ENCODE peak calls at places on chromosomes 5 and 9, in eight cellular contexts. One of them, this sample, is unnamed.

GRCh38 chr5:147057051-147057450 is 177.8 kb upstream of the STK32A start:
- DNase-seq in stomach: no peak
- DNase-seq in PC-9: no peak
- DNase-seq in aorta: no peak
- DNase-seq in lower lobe of right lung: no peak
- DNase-seq in GM23248: no peak
- DNase-seq in cardiac muscle cell: no peak
- DNase-seq in prostate gland: no peak
- DNase-seq in this sample: no peak

GRCh38 chr9:136711751-136712689 is at the start of gene DIPK1B:
- DNase-seq in lower lobe of right lung: no peak
- DNase-seq in GM23248: peak; percentile 32
- DNase-seq in PC-9: no peak
- DNase-seq in stomach: no peak
- DNase-seq in prostate gland: no peak
- DNase-seq in cardiac muscle cell: peak; percentile 80
- DNase-seq in aorta: no peak
- DNase-seq in this sample: no peak

GRCh38 chr9:131625848-131626670 is 80.7 kb downstream of the PRRT1B start:
- DNase-seq in stomach: no peak
- DNase-seq in lower lobe of right lung: no peak
- DNase-seq in PC-9: no peak
- DNase-seq in prostate gland: no peak
- DNase-seq in aorta: no peak
- DNase-seq in cardiac muscle cell: no peak
- DNase-seq in GM23248: no peak
- DNase-seq in this sample: no peak

GRCh38 chr5:138470322-138471285 is 5.3 kb downstream of the EGR1 start:
- DNase-seq in PC-9: peak; percentile 33
- DNase-seq in lower lobe of right lung: peak; percentile 38
- DNase-seq in aorta: no peak
- DNase-seq in cardiac muscle cell: no peak
- DNase-seq in prostate gland: no peak
- DNase-seq in stomach: no peak
- DNase-seq in GM23248: peak; percentile 43
- DNase-seq in this sample: no peak

GRCh38 chr5:102223542-102224444 is 72.3 kb downstream of the SLCO4C1 start:
- DNase-seq in stomach: no peak
- DNase-seq in cardiac muscle cell: peak; percentile 57
- DNase-seq in prostate gland: no peak
- DNase-seq in lower lobe of right lung: no peak
- DNase-seq in GM23248: peak; percentile 22
- DNase-seq in PC-9: no peak
- DNase-seq in aorta: no peak
- DNase-seq in this sample: peak; percentile 42

GRCh38 chr5:76602094-76602726 is 21.0 kb downstream of the F2RL2 start:
- DNase-seq in aorta: no peak
- DNase-seq in prostate gland: no peak
- DNase-seq in PC-9: no peak
- DNase-seq in stomach: no peak
- DNase-seq in cardiac muscle cell: no peak
- DNase-seq in GM23248: peak; percentile 38
- DNase-seq in lower lobe of right lung: no peak
- DNase-seq in this sample: no peak

GRCh38 chr9:9743822-9744221 is 869.0 kb downstream of the PTPRD start:
- DNase-seq in lower lobe of right lung: no peak
- DNase-seq in cardiac muscle cell: no peak
- DNase-seq in stomach: no peak
- DNase-seq in aorta: no peak
- DNase-seq in prostate gland: no peak
- DNase-seq in PC-9: no peak
- DNase-seq in GM23248: no peak
- DNase-seq in this sample: no peak

GRCh38 chr5:140261403-140262171 is 41.3 kb downstream of the PFDN1 start:
- DNase-seq in cardiac muscle cell: peak; percentile 48
- DNase-seq in GM23248: peak; percentile 94
- DNase-seq in PC-9: peak; percentile 77
- DNase-seq in prostate gland: peak; percentile 87
- DNase-seq in stomach: peak; percentile 88
- DNase-seq in aorta: no peak
- DNase-seq in lower lobe of right lung: peak; percentile 76
- DNase-seq in this sample: no peak

GRCh38 chr5:144093400-144093799 is 77.1 kb downstream of the YIPF5 start:
- DNase-seq in prostate gland: no peak
- DNase-seq in PC-9: no peak
- DNase-seq in GM23248: no peak
- DNase-seq in lower lobe of right lung: no peak
- DNase-seq in cardiac muscle cell: no peak
- DNase-seq in aorta: no peak
- DNase-seq in stomach: no peak
- DNase-seq in this sample: no peak
- H3K27me3 ChIP-seq in prostate gland: no peaks in the 10 kb centered on the region
- H3K27me3 ChIP-seq in PC-9: no peaks in the 10 kb centered on the region
- H3K27me3 ChIP-seq in GM23248: no peaks in the 10 kb centered on the region
- H3K27me3 ChIP-seq in lower lobe of right lung: no peaks in the 10 kb centered on the region
- H3K27me3 ChIP-seq in cardiac muscle cell: no peaks in the 10 kb centered on the region
- H3K27me3 ChIP-seq in aorta: no peaks in the 10 kb centered on the region
- H3K27me3 ChIP-seq in stomach: no peaks in the 10 kb centered on the region
- H3K27me3 ChIP-seq in this sample: no peaks in the 10 kb centered on the region

GRCh38 chr5:14155075-14155474 is 11.9 kb downstream of the TRIO start:
- DNase-seq in lower lobe of right lung: no peak
- DNase-seq in GM23248: no peak
- DNase-seq in PC-9: no peak
- DNase-seq in aorta: no peak
- DNase-seq in cardiac muscle cell: no peak
- DNase-seq in prostate gland: no peak
- DNase-seq in stomach: no peak
- DNase-seq in this sample: no peak

GRCh38 chr5:14156611-14157493 is 13.7 kb downstream of the TRIO start:
- DNase-seq in lower lobe of right lung: no peak
- DNase-seq in PC-9: peak; percentile 83
- DNase-seq in cardiac muscle cell: no peak
- DNase-seq in GM23248: peak; percentile 96
- DNase-seq in aorta: no peak
- DNase-seq in prostate gland: no peak
- DNase-seq in stomach: no peak
- DNase-seq in this sample: no peak

GRCh38 chr5:14155730-14156129 is 12.6 kb downstream of the TRIO start:
- DNase-seq in GM23248: no peak
- DNase-seq in aorta: no peak
- DNase-seq in lower lobe of right lung: no peak
- DNase-seq in prostate gland: no peak
- DNase-seq in cardiac muscle cell: no peak
- DNase-seq in PC-9: no peak
- DNase-seq in stomach: no peak
- DNase-seq in this sample: no peak

GRCh38 chr5:14153932-14154646 is 10.9 kb downstream of the TRIO start:
- DNase-seq in stomach: peak; percentile 58
- DNase-seq in GM23248: peak; percentile 86
- DNase-seq in prostate gland: peak; percentile 70
- DNase-seq in aorta: peak; percentile 89
- DNase-seq in cardiac muscle cell: peak; percentile 70
- DNase-seq in lower lobe of right lung: peak; percentile 57
- DNase-seq in PC-9: peak; percentile 66
- DNase-seq in this sample: no peak

GRCh38 chr5:14153071-14153864 is 10.1 kb downstream of the TRIO start:
- DNase-seq in GM23248: no peak
- DNase-seq in aorta: no peak
- DNase-seq in lower lobe of right lung: no peak
- DNase-seq in cardiac muscle cell: no peak
- DNase-seq in stomach: no peak
- DNase-seq in prostate gland: no peak
- DNase-seq in PC-9: peak; percentile 80
- DNase-seq in this sample: no peak
- H3K27ac ChIP-seq in GM23248: peak overlapping the region; percentile 94
- H3K27ac ChIP-seq in aorta: no peak overlapping the region
- H3K27ac ChIP-seq in lower lobe of right lung: no peak overlapping the region
- H3K27ac ChIP-seq in cardiac muscle cell: peak overlapping the region; percentile 80
- H3K27ac ChIP-seq in stomach: peak overlapping the region; percentile 82
- H3K27ac ChIP-seq in prostate gland: no peak overlapping the region
- H3K27ac ChIP-seq in PC-9: no peak overlapping the region
- H3K27ac ChIP-seq in this sample: no peak overlapping the region

DNA sequence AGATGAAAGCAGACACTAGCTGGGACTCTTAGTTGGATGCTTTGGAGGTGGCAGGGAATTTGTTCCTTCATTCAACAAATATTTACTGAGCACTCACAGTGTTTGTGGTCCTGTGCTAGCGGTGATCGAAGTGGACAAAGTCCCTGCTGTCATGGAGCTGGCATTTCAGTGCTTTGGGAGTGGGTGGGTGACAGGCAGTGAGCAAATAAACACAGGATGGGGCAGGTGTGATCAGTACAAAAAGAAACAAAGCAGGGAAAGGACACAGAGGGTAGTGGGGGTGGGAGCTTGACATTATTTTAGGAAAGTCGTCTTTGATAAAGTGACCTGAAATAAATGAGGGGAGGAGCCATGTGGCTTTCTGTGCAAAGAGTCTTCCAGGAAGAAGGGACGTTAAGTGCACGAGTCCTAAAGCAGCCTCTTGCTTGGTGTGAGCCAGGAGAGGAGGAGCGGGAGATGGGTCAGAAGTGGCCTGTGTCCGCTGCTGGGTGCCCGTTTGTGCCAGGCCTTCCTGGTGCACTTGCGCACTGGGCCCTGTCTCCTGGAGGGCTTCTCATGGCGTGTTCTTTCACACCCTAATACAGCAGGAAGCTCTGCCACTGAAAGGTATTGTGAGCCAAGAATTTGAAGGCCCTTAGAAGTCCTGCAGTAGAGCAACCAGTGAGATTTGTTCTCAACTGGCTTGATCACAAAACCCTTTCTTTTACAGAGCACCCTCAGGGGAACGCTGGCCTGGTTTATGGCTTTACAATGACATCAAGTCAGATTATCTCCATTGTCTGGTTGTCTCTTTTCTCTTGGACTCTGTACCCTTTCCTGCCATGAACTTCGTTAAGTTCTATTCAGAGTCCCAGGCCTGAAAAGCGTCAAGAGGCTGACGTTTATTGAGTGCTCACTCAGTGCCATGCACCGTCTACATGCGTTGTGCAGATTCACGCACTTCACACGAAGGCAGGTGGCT is 14.9 kb downstream of the NDST1 start:
- DNase-seq in lower lobe of right lung: peak; percentile 73
- DNase-seq in prostate gland: no peak
- DNase-seq in aorta: no peak
- DNase-seq in cardiac muscle cell: no peak
- DNase-seq in GM23248: no peak
- DNase-seq in PC-9: no peak
- DNase-seq in stomach: no peak
- DNase-seq in this sample: no peak
- H3K4me1 ChIP-seq in lower lobe of right lung: peaks cover 61% of the 10 kb centered on the region
- H3K4me1 ChIP-seq in prostate gland: peaks cover 3% of the 10 kb centered on the region
- H3K4me1 ChIP-seq in aorta: no peaks in the 10 kb centered on the region
- H3K4me1 ChIP-seq in cardiac muscle cell: peaks cover 27% of the 10 kb centered on the region
- H3K4me1 ChIP-seq in GM23248: peaks cover 43% of the 10 kb centered on the region
- H3K4me1 ChIP-seq in PC-9: peaks cover 10% of the 10 kb centered on the region
- H3K4me1 ChIP-seq in stomach: peaks cover 43% of the 10 kb centered on the region
- H3K4me1 ChIP-seq in this sample: no peaks in the 10 kb centered on the region

DNA sequence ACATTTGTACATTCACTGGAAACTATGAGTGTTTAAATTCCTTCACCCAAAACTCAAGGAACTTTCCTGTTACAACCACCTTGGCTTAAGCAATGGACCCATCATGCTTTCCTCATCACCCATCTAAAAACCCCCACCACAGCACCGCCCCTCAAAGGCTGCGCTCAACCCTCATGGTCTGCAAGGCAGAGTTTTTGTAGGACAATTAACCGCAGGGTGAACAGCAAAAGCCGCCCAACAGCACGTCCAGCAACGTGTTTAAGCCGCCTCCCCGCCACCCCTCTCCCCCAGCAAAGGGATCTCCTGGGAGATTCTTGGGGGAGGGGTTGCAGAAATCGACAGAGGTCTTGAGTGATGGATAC is 2.0 kb downstream of the ROR2 start:
- DNase-seq in stomach: no peak
- DNase-seq in aorta: no peak
- DNase-seq in lower lobe of right lung: no peak
- DNase-seq in GM23248: peak; percentile 61
- DNase-seq in PC-9: no peak
- DNase-seq in cardiac muscle cell: peak; percentile 23
- DNase-seq in prostate gland: peak; percentile 35
- DNase-seq in this sample: no peak
- H3K27me3 ChIP-seq in stomach: peaks cover 39% of the 10 kb centered on the region
- H3K27me3 ChIP-seq in aorta: no peaks in the 10 kb centered on the region
- H3K27me3 ChIP-seq in lower lobe of right lung: peaks cover 51% of the 10 kb centered on the region
- H3K27me3 ChIP-seq in GM23248: no peaks in the 10 kb centered on the region
- H3K27me3 ChIP-seq in PC-9: peaks cover 38% of the 10 kb centered on the region
- H3K27me3 ChIP-seq in cardiac muscle cell: peaks cover 3% of the 10 kb centered on the region
- H3K27me3 ChIP-seq in prostate gland: no peaks in the 10 kb centered on the region
- H3K27me3 ChIP-seq in this sample: peaks cover 3% of the 10 kb centered on the region

DNA sequence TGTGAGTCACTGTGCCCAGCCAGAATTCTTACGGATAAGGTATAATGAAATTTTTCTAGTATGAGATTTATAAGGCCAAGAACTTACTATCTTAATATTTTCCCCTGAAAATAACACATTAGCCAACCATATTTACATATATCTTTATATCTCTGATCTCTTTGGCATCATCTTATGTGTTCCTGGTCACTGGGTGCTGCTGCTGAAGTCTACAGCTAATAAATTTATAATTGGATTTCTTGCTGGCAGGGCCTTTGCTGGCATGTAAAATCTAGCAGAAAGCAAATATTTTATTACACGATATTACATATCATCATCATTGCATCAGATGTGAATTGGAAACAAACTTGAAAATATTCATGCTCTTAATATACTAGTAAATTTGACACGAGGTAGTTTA is 590.7 kb downstream of the ANXA1 start:
- DNase-seq in GM23248: no peak
- DNase-seq in aorta: no peak
- DNase-seq in prostate gland: peak; percentile 11
- DNase-seq in lower lobe of right lung: no peak
- DNase-seq in stomach: no peak
- DNase-seq in cardiac muscle cell: no peak
- DNase-seq in PC-9: no peak
- DNase-seq in this sample: no peak
- H3K27ac ChIP-seq in GM23248: no peak overlapping the region
- H3K27ac ChIP-seq in aorta: no peak overlapping the region
- H3K27ac ChIP-seq in prostate gland: no peak overlapping the region
- H3K27ac ChIP-seq in lower lobe of right lung: no peak overlapping the region
- H3K27ac ChIP-seq in stomach: no peak overlapping the region
- H3K27ac ChIP-seq in cardiac muscle cell: no peak overlapping the region
- H3K27ac ChIP-seq in PC-9: no peak overlapping the region
- H3K27ac ChIP-seq in this sample: no peak overlapping the region

This sample was measured in naive thymus-derived CD4-positive, alpha-beta T cell.